ENCODE peak calls at places on chromosomes 11 and 22, in four cellular contexts. O, U, N and R are unnamed samples.

GRCh38 chr11:34524696-34525095 is 11.1 kb upstream of the ELF5 start:
- DNase-seq in O (no peak), U (no peak), N (no peak), R (no peak)

GRCh38 chr22:22981670-22982571 is 88.4 kb upstream of the GNAZ start:
- DNase-seq in O (no peak), U (no peak), N (no peak), R (no peak)

GRCh38 chr11:57508341-57509170 is 6.9 kb downstream of the SLC43A1 start:
- DNase-seq in O (no peak), U (no peak), N (no peak), R (no peak)

GRCh38 chr11:113894421-113894996 is 10.1 kb upstream of the HTR3B start:
- DNase-seq in O (no peak), U (no peak), N (no peak), R (no peak)

GRCh38 chr11:128492461-128492860 is 94.9 kb downstream of the ETS1 start:
- DNase-seq in O (no peak), U (no peak), N (no peak), R (no peak)

GRCh38 chr22:32558681-32559355 is 84.2 kb downstream of the FBXO7 start:
- DNase-seq in O (no peak), U (no peak), N (no peak), R (no peak)

GRCh38 chr11:124301482-124301881 is 12.3 kb downstream of the OR8D1 start:
- DNase-seq in O (no peak), U (no peak), N (no peak), R (no peak)

GRCh38 chr22:23712256-23712655 is 21.4 kb downstream of the RGL4 start:
- DNase-seq in O (no peak), U (no peak), N (no peak), R (no peak)

GRCh38 chr11:66638177-66639065 is at the start of gene RBM4:
- DNase-seq in O (peak), U (peak), N (peak), R (peak)
- TF ChIP-seq CTCF in O (no peak), U (peak), N (no peak), R (no peak)

GRCh38 chr11:72753341-72754148 is 1.3 kb upstream of the ARAP1 start:
- DNase-seq in O (no peak), U (no peak), N (no peak), R (no peak)
- TF ChIP-seq CTCF in O (no peak), U (no peak), N (no peak), R (no peak)

GRCh38 chr22:27032121-27032761 is 374.9 kb downstream of the MIAT start:
- DNase-seq in O (peak), U (peak), N (peak), R (peak)
- TF ChIP-seq CTCF in O (peak), U (peak), N (no peak), R (peak)

GRCh38 chr11:10627306-10627705 is 58.8 kb upstream of the LYVE1 start:
- DNase-seq in O (no peak), U (no peak), N (no peak), R (no peak)

GRCh38 chr11:10628506-10629236 is 60.2 kb upstream of the LYVE1 start:
- DNase-seq in O (no peak), U (no peak), N (no peak), R (no peak)

GRCh38 chr11:10631761-10632160 is 61.8 kb downstream of the IRAG1 start:
- DNase-seq in O (no peak), U (no peak), N (no peak), R (no peak)

GRCh38 chr11:10627816-10628215 is 59.4 kb upstream of the LYVE1 start:
- DNase-seq in O (no peak), U (no peak), N (no peak), R (no peak)

GRCh38 chr11:10629431-10630002 is 61.1 kb upstream of the LYVE1 start:
- DNase-seq in O (no peak), U (no peak), N (no peak), R (no peak)
- TF ChIP-seq CTCF in O (no peak), U (no peak), N (no peak), R (no peak)